ENCODE peak calls at places on chromosomes 13 and 19, in four cellular contexts. L, R, X and Z are unnamed samples.

GRCh38 chr19:16062789-16063188 is 13.5 kb upstream of the TPM4 start:
- DNase-seq in X (peak; percentile 75), R (no peak), L (no peak), Z (peak; percentile 84)

GRCh38 chr19:53132231-53132991 is at the start of gene ZNF415:
- DNase-seq in R (no peak), L (no peak), X (no peak), Z (peak; percentile 91)

GRCh38 chr13:50450279-50450678 is 393.2 kb downstream of the DLEU7 start:
- DNase-seq in X (no peak), R (peak; percentile 36), L (no peak), Z (no peak)

GRCh38 chr19:18961767-18962423 is 20.9 kb upstream of the HOMER3 start:
- DNase-seq in R (peak; percentile 83), L (no peak), X (peak; percentile 59), Z (peak; percentile 97)

GRCh38 chr19:35030257-35031071 is at the start of gene SCN1B:
- DNase-seq in L (no peak), X (peak; percentile 89), R (peak; percentile 31), Z (peak; percentile 70)

GRCh38 chr19:43644181-43644580 is 4.5 kb upstream of the CADM4 start:
- DNase-seq in X (no peak), L (no peak), R (no peak), Z (no peak)

GRCh38 chr13:49456156-49456555 is 12.1 kb downstream of the SETDB2 start:
- DNase-seq in X (no peak), L (no peak), R (no peak), Z (no peak)

GRCh38 chr19:5268801-5269200 is 71.8 kb downstream of the PTPRS start:
- DNase-seq in X (no peak), R (no peak), L (no peak), Z (no peak)

GRCh38 chr19:24140099-24140498 is 53.1 kb downstream of the ZNF254 start:
- DNase-seq in L (no peak), R (peak; percentile 92), X (no peak), Z (no peak)

GRCh38 chr19:10114651-10115391 is 3.3 kb downstream of the P2RY11 start:
- DNase-seq in L (no peak), X (peak; percentile 33), R (no peak), Z (no peak)

GRCh38 chr13:33626407-33626806 is 191.5 kb upstream of the RFC3 start:
- DNase-seq in L (no peak), X (no peak), R (no peak), Z (no peak)

GRCh38 chr13:95484052-95484451 is 68.5 kb upstream of the CLDN10 start:
- DNase-seq in X (no peak), L (no peak), R (no peak), Z (no peak)

GRCh38 chr19:48121909-48122371 is 11.3 kb upstream of the PLA2G4C start:
- DNase-seq in L (peak; percentile 13), X (no peak), R (no peak), Z (no peak)

GRCh38 chr13:36088463-36088862 is 42.7 kb downstream of the DCLK1 start:
- DNase-seq in L (no peak), X (no peak), R (no peak), Z (no peak)

GRCh38 chr13:36088001-36088400 is 43.2 kb downstream of the DCLK1 start:
- DNase-seq in R (no peak), L (no peak), X (no peak), Z (no peak)

GRCh38 chr13:36084131-36084530 is 47.1 kb downstream of the DCLK1 start:
- DNase-seq in R (no peak), X (no peak), L (no peak), Z (no peak)

GRCh38 chr13:36089130-36089529 is 42.1 kb downstream of the DCLK1 start:
- DNase-seq in R (no peak), X (no peak), L (no peak), Z (no peak)

DNA sequence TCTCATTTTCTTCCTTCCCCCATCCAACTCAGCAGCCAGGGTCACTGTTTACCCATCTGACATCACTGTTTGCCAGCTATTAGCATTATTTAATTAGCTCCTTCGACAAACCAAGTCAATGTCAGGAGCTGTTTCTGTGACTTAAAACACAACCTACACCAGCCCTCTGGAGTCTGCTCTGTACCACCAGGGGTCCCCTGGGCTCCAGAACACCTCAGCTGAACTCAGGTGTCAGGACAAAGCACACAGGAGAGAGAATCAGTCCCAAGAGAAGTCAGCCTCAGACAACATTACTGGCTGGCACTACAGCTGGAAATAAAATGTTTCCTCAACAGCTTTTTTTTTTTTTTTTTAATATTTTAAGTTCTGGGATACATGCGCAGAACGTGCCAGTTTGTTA is 45.1 kb downstream of the DCLK1 start:
- DNase-seq in X (no peak), R (no peak), L (no peak), Z (peak; percentile 42)
- TF ChIP-seq TCF7 in X (no peak), R (no peak), L (no peak), Z (no peak)

GRCh38 chr13:24252136-24252535 is 57.2 kb upstream of the C1QTNF9 start:
- DNase-seq in R (no peak), X (no peak), L (no peak), Z (no peak)
- TF ChIP-seq NR2C2 in R (no peak), X (no peak), L (no peak), Z (no peak)

GRCh38 chr13:78602561-78603239 is 652 bp downstream of the POU4F1 start:
- DNase-seq in X (peak; percentile 20), R (no peak), L (no peak), Z (peak; percentile 32)

GRCh38 chr13:78601124-78601885 is 2.0 kb downstream of the POU4F1 start:
- DNase-seq in R (no peak), X (no peak), L (no peak), Z (peak; percentile 54)

GRCh38 chr13:78601886-78602560 is 1.3 kb downstream of the POU4F1 start:
- DNase-seq in L (no peak), X (no peak), R (no peak), Z (no peak)

GRCh38 chr13:78604782-78605611 is 1.6 kb upstream of the POU4F1 start:
- DNase-seq in L (no peak), R (peak; percentile 50), X (peak; percentile 36), Z (peak; percentile 47)

GRCh38 chr13:78603240-78603947 is at the start of gene POU4F1:
- DNase-seq in R (peak; percentile 72), L (peak; percentile 19), X (peak; percentile 92), Z (peak; percentile 93)
- TF ChIP-seq TCF7 in R (no peak), L (no peak), X (no peak), Z (no peak)

DNA sequence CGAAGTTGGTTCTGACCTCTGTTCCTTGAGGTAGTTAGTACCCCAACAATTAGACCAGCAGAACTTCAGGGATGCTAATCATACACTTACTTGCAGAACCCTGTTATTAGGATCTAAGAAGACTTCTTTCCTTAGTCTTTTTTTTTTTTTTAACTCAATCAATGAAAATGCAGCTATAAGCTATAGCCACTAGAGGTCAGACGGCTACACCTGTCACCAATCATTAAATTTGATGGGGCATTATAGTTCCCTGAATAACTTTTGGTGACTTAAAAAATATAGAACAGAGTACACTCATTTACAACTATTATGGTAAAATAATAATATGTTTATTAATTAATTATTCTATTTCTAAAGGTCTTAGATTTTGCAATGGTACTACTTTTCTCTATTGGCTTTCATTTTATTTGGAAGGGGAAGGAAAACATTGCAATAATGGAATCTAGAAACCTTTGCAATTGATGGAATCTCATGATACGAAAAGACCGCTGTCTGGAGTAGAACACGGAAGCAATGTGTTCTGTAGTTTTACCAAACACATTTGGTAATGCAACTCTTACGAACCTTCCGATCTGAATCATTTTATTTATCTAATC is 483.2 kb downstream of the DIAPH3 start:
- DNase-seq in L (no peak), X (no peak), R (no peak), Z (no peak)
- TF ChIP-seq NR2C2 in L (no peak), X (no peak), R (no peak), Z (no peak)

GRCh38 chr13:97286317-97287046 is 64.3 kb downstream of the MBNL2 start:
- DNase-seq in R (no peak), L (no peak), X (no peak), Z (no peak)

GRCh38 chr13:97284558-97284957 is 62.4 kb downstream of the MBNL2 start:
- DNase-seq in R (no peak), X (no peak), L (no peak), Z (no peak)

GRCh38 chr13:97282705-97283104 is 60.6 kb downstream of the MBNL2 start:
- DNase-seq in X (no peak), R (no peak), L (no peak), Z (no peak)

GRCh38 chr13:97285221-97285955 is 63.3 kb downstream of the MBNL2 start:
- DNase-seq in X (no peak), R (no peak), L (no peak), Z (no peak)

GRCh38 chr13:97283888-97284287 is 61.8 kb downstream of the MBNL2 start:
- DNase-seq in R (no peak), L (no peak), X (no peak), Z (no peak)
- TF ChIP-seq TCF7 in R (no peak), L (no peak), X (no peak), Z (no peak)

GRCh38 chr13:109422163-109422562 is 364.2 kb downstream of the IRS2 start:
- DNase-seq in L (no peak), X (no peak), R (no peak), Z (no peak)
- TF ChIP-seq NR2C2 in L (no peak), X (no peak), R (no peak), Z (no peak)

GRCh38 chr19:41206926-41207750 is 11.9 kb upstream of the AXL start:
- DNase-seq in L (no peak), R (no peak), X (peak; percentile 86), Z (no peak)
- TF ChIP-seq TCF7 in L (no peak), R (no peak), X (no peak), Z (no peak)